ENCODE peak calls at places on chromosome 16, in four cellular contexts. One of them, this sample, is unnamed.

GRCh38 chr16:23134274-23134673 is 15.0 kb downstream of the USP31 start:
- DNase-seq in AG04450: no peak
- DNase-seq in retinal pigment epithelial cell: no peak
- DNase-seq in ovary: peak; percentile 38
- DNase-seq in this sample: no peak

GRCh38 chr16:69286941-69287713 is 24.0 kb upstream of the VPS4A start:
- DNase-seq in retinal pigment epithelial cell: no peak
- DNase-seq in ovary: peak; percentile 74
- DNase-seq in AG04450: peak; percentile 34
- DNase-seq in this sample: no peak

GRCh38 chr16:4947722-4948503 is 10.2 kb upstream of the SEC14L5 start:
- DNase-seq in AG04450: no peak
- DNase-seq in ovary: no peak
- DNase-seq in retinal pigment epithelial cell: peak; percentile 77
- DNase-seq in this sample: no peak

GRCh38 chr16:55035956-55036355 is 105.3 kb downstream of the IRX5 start:
- DNase-seq in ovary: no peak
- DNase-seq in retinal pigment epithelial cell: no peak
- DNase-seq in AG04450: no peak
- DNase-seq in this sample: no peak

GRCh38 chr16:77221482-77221881 is 22.3 kb downstream of the SYCE1L start:
- DNase-seq in retinal pigment epithelial cell: no peak
- DNase-seq in AG04450: no peak
- DNase-seq in ovary: no peak
- DNase-seq in this sample: no peak

GRCh38 chr16:57593021-57593420 is 35.4 kb upstream of the ADGRG1 start:
- DNase-seq in ovary: no peak
- DNase-seq in retinal pigment epithelial cell: no peak
- DNase-seq in AG04450: no peak
- DNase-seq in this sample: no peak

GRCh38 chr16:48156790-48157209 is 1.0 kb upstream of the ABCC12 start:
- DNase-seq in retinal pigment epithelial cell: no peak
- DNase-seq in AG04450: peak; percentile 68
- DNase-seq in ovary: peak; percentile 68
- DNase-seq in this sample: peak; percentile 70

GRCh38 chr16:47725188-47725695 is 264.1 kb downstream of the PHKB start:
- DNase-seq in ovary: no peak
- DNase-seq in retinal pigment epithelial cell: no peak
- DNase-seq in AG04450: no peak
- DNase-seq in this sample: no peak

GRCh38 chr16:10556240-10556639 is 24.2 kb downstream of the EMP2 start:
- DNase-seq in AG04450: no peak
- DNase-seq in ovary: no peak
- DNase-seq in retinal pigment epithelial cell: no peak
- DNase-seq in this sample: no peak

GRCh38 chr16:46629331-46629843 is 8.2 kb upstream of the SHCBP1 start:
- DNase-seq in retinal pigment epithelial cell: no peak
- DNase-seq in ovary: no peak
- DNase-seq in AG04450: no peak
- DNase-seq in this sample: no peak

GRCh38 chr16:55492756-55493380 is 13.9 kb downstream of the MMP2 start:
- DNase-seq in retinal pigment epithelial cell: no peak
- DNase-seq in AG04450: no peak
- DNase-seq in ovary: peak; percentile 15
- DNase-seq in this sample: no peak

GRCh38 chr16:53998024-53998810 is 288.4 kb downstream of the IRX3 start:
- DNase-seq in retinal pigment epithelial cell: no peak
- DNase-seq in ovary: no peak
- DNase-seq in AG04450: no peak
- DNase-seq in this sample: no peak

GRCh38 chr16:85313541-85314208 is 201.4 kb upstream of the CIBAR2 start:
- DNase-seq in retinal pigment epithelial cell: no peak
- DNase-seq in ovary: no peak
- DNase-seq in AG04450: no peak
- DNase-seq in this sample: no peak

GRCh38 chr16:84884311-84885023 is 64.7 kb downstream of the CRISPLD2 start:
- DNase-seq in retinal pigment epithelial cell: no peak
- DNase-seq in ovary: no peak
- DNase-seq in AG04450: no peak
- DNase-seq in this sample: no peak

GRCh38 chr16:50800074-50800473 is 58.2 kb downstream of the CYLD start:
- DNase-seq in ovary: no peak
- DNase-seq in retinal pigment epithelial cell: no peak
- DNase-seq in AG04450: no peak
- DNase-seq in this sample: no peak
- TF ChIP-seq CTCF in ovary: no peak
- TF ChIP-seq CTCF in retinal pigment epithelial cell: no peak
- TF ChIP-seq CTCF in AG04450: no peak
- TF ChIP-seq CTCF in this sample: no peak

DNA sequence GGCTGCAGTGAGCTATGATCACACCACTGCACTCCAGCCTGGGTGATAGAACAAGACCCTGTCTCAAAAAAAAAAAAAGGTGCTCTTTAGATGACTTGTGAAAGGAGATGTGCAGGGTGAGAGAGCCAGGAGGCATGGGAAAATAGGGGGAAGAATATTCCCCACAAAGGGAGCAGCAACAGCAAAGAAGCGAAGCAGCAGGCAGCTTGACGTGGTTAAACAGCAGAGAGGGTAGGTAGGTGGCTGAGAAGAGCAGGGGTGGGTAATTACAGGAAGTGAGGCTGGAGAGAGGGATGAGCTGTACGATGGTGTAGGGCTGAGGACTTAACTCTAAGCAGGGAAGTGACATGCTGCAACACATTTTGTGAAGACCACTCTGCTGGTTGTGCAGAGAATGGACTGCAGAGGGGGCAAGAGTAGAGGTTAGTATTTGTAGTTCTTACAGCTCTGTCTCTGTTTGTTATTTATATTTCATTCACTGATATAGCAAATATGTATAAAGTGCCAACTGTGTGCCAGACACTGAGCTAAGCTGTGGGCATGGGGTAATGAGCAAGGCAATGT is 1.6 kb downstream of the HEATR3 start:
- DNase-seq in AG04450: peak; percentile 29
- DNase-seq in retinal pigment epithelial cell: peak; percentile 20
- DNase-seq in ovary: peak; percentile 23
- DNase-seq in this sample: no peak
- TF ChIP-seq CTCF in AG04450: peak; percentile 65
- TF ChIP-seq CTCF in retinal pigment epithelial cell: peak; percentile 73
- TF ChIP-seq CTCF in ovary: no peak
- TF ChIP-seq CTCF in this sample: no peak

DNA sequence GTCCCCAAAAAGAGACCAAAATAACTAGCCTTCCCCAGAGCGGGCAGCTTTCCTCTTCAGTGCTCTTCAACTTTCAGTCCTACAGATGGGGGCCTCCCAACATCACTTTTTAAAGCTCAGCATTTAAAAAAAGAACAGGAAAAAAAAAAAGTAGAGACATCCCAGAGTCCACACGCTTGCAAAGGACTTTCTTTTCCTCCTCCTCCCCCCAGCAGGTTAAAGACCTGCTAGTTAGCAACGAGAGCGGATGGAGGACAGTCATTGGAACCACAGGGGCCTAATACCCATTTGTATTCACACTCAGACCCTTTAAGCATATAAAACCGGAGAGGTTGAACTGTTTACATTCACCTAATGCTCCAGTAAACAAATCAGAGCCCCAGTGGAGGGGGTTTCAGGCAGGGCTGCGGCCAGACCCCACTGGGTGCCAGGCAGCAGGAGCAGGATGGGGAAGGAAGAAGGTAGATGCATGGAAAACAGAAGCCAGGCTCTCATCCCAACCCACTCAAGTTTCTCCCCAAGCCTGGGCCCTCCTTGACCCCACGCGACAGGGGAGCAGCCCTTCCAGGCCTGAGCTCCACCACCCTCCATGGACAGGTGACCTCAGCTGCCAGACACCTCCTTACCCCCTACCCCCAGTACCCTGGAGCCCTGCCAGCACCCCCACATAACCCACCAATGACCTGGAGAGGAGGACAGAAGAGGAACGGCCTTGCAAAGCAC is 15.2 kb downstream of the ZFHX3 start:
- DNase-seq in ovary: no peak
- DNase-seq in AG04450: no peak
- DNase-seq in retinal pigment epithelial cell: no peak
- DNase-seq in this sample: no peak
- TF ChIP-seq CTCF in ovary: no peak
- TF ChIP-seq CTCF in AG04450: no peak
- TF ChIP-seq CTCF in retinal pigment epithelial cell: no peak
- TF ChIP-seq CTCF in this sample: no peak

GRCh38 chr16:30657866-30658730 is at the start of gene FBRS:
- DNase-seq in AG04450: peak; percentile 100
- DNase-seq in retinal pigment epithelial cell: peak; percentile 100
- DNase-seq in ovary: peak; percentile 100
- DNase-seq in this sample: peak; percentile 99

GRCh38 chr16:30656974-30657865 is 1.0 kb upstream of the FBRS start:
- DNase-seq in AG04450: no peak
- DNase-seq in ovary: no peak
- DNase-seq in retinal pigment epithelial cell: no peak
- DNase-seq in this sample: no peak

GRCh38 chr16:30659507-30660423 is 1.5 kb downstream of the FBRS start:
- DNase-seq in ovary: no peak
- DNase-seq in retinal pigment epithelial cell: no peak
- DNase-seq in AG04450: no peak
- DNase-seq in this sample: peak; percentile 45

GRCh38 chr16:30660424-30661251 is 2.4 kb downstream of the FBRS start:
- DNase-seq in retinal pigment epithelial cell: no peak
- DNase-seq in AG04450: no peak
- DNase-seq in ovary: no peak
- DNase-seq in this sample: peak; percentile 51

DNA sequence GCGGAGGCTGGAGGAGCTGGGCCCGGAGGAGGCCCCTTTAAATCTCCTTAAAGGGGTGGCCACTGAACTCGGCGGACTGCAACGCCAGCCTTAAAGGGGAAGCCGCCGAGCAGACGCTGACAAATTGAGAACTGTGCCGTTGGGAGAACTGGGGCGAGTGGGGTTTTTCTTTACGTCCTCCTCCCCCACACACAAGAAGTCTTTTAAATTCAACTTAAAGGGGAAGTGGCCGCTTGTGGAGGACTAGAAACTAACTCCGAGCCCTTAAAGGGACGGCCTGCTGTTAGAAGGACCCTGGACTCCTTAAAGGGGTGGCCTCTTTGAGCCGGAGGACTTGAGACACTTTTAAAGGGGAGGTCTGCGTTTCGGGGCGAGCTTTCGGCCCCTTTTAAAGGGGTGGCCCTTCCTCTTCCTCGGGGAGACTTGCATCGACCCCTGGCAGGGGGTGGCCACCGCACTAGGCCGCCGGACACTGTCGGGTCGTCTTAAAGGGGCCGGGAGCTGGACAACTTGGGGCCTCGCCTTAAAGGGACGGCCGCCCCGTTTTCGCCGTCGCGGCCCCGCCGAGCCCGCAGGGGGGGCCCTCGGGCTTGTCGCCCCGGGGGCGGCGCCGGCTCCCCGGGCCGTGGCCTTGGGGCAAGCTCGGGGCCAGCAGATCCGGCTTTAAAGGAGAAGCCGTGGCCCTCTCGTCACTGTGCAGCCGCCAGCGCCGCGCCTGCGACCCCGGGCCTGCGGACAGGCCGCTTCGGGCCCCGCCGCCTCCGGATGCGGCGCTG is 688 bp downstream of the FBRS start:
- DNase-seq in retinal pigment epithelial cell: peak; percentile 89
- DNase-seq in AG04450: peak; percentile 96
- DNase-seq in ovary: peak; percentile 89
- DNase-seq in this sample: peak; percentile 71
- TF ChIP-seq CTCF in retinal pigment epithelial cell: peak; percentile 5
- TF ChIP-seq CTCF in AG04450: no peak
- TF ChIP-seq CTCF in ovary: peak; percentile 18
- TF ChIP-seq CTCF in this sample: peak; percentile 35